ENCODE peak calls at places on chromosome 7, in five cellular contexts. I is K562, G is H1, P is A549, F is HepG2. A is an unnamed sample.

GRCh38 chr7:14156436-14156835 is 167.0 kb upstream of the ETV1 start:
- DNase-seq in I (no peak), G (no peak), P (no peak), F (no peak), A (no peak)

GRCh38 chr7:103113164-103113563 is 35.7 kb downstream of the NAPEPLD start:
- DNase-seq in I (no peak), G (no peak), P (peak; percentile 27), F (no peak), A (peak; percentile 93)

GRCh38 chr7:134993877-134994456 is 7.7 kb downstream of the AGBL3 start:
- DNase-seq in I (no peak), G (no peak), P (no peak), F (no peak), A (no peak)

GRCh38 chr7:54917613-54918406 is 101.0 kb upstream of the EGFR start:
- DNase-seq in I (no peak), G (no peak), P (no peak), F (peak; percentile 15), A (no peak)

GRCh38 chr7:35257251-35258124 is 3.6 kb upstream of the TBX20 start:
- DNase-seq in I (no peak), G (peak; percentile 69), P (no peak), F (no peak), A (no peak)

GRCh38 chr7:134941947-134942346 is 44.4 kb upstream of the AGBL3 start:
- DNase-seq in I (no peak), G (no peak), P (no peak), F (no peak), A (no peak)

GRCh38 chr7:50371551-50372021 is 67.1 kb downstream of the IKZF1 start:
- DNase-seq in I (no peak), G (no peak), P (no peak), F (no peak), A (no peak)

GRCh38 chr7:158728911-158729645 is 24.5 kb upstream of the NCAPG2 start:
- DNase-seq in I (no peak), G (peak; percentile 39), P (no peak), F (no peak), A (no peak)

GRCh38 chr7:135147341-135147898 is 452 bp upstream of the TMEM140 start:
- DNase-seq in I (peak; percentile 14), G (no peak), P (no peak), F (no peak), A (peak; percentile 37)

GRCh38 chr7:105389090-105389650 is 449 bp upstream of the SRPK2 start:
- DNase-seq in I (no peak), G (peak; percentile 74), P (peak; percentile 77), F (peak; percentile 55), A (peak; percentile 40)

GRCh38 chr7:32298403-32299132 is 191.6 kb downstream of the LSM5 start:
- DNase-seq in I (no peak), G (peak; percentile 68), P (no peak), F (no peak), A (no peak)

GRCh38 chr7:12729112-12729511 is 41.7 kb downstream of the ARL4A start:
- DNase-seq in I (peak; percentile 82), G (peak; percentile 57), P (no peak), F (peak; percentile 18), A (peak; percentile 15)

GRCh38 chr7:641269-641671 is 85.2 kb upstream of the DNAAF5 start:
- DNase-seq in I (peak; percentile 53), G (no peak), P (peak; percentile 61), F (no peak), A (no peak)

GRCh38 chr7:114088541-114088940 is 169.7 kb upstream of the PPP1R3A start:
- DNase-seq in I (no peak), G (no peak), P (no peak), F (no peak), A (no peak)

GRCh38 chr7:151875862-151876111 is 1.1 kb downstream of the PRKAG2 start:
- DNase-seq in I (peak; percentile 46), G (no peak), P (peak; percentile 54), F (no peak), A (no peak)

GRCh38 chr7:100407285-100408180 is 21.0 kb downstream of the ZCWPW1 start:
- DNase-seq in I (peak; percentile 80), G (peak; percentile 51), P (peak; percentile 72), F (peak; percentile 44), A (peak; percentile 81)

GRCh38 chr7:100943693-100944092 is 5.6 kb upstream of the MUC3A start:
- DNase-seq in I (no peak), G (no peak), P (no peak), F (no peak), A (no peak)

GRCh38 chr7:68888971-68889385 is 709.3 kb upstream of the AUTS2 start:
- DNase-seq in I (no peak), G (no peak), P (no peak), F (no peak), A (no peak)

GRCh38 chr7:108461855-108462254 is 5.6 kb upstream of the NRCAM start:
- DNase-seq in I (no peak), G (no peak), P (no peak), F (no peak), A (no peak)

GRCh38 chr7:91567111-91568012 is 303.1 kb downstream of the FZD1 start:
- DNase-seq in I (no peak), G (no peak), P (no peak), F (peak; percentile 11), A (no peak)

GRCh38 chr7:25101817-25102216 is 23.2 kb downstream of the CYCS start:
- DNase-seq in I (no peak), G (no peak), P (no peak), F (no peak), A (no peak)

GRCh38 chr7:80275192-80275605 is 140.6 kb downstream of the GNAI1 start:
- DNase-seq in I (no peak), G (no peak), P (no peak), F (no peak), A (no peak)

GRCh38 chr7:16233519-16233918 is 187.8 kb downstream of the CRPPA start:
- DNase-seq in I (no peak), G (no peak), P (no peak), F (no peak), A (no peak)

GRCh38 chr7:101688995-101689907 is 60.2 kb upstream of the MYL10 start:
- DNase-seq in I (no peak), G (no peak), P (no peak), F (no peak), A (no peak)

GRCh38 chr7:8700076-8700624 is 266.7 kb downstream of the NXPH1 start:
- DNase-seq in I (no peak), G (no peak), P (no peak), F (no peak), A (no peak)

GRCh38 chr7:150383710-150384397 is 4.7 kb downstream of the ZNF775 start:
- DNase-seq in I (no peak), G (peak; percentile 92), P (no peak), F (peak; percentile 98), A (no peak)

GRCh38 chr7:100000239-100000638 is 15.2 kb upstream of the ZKSCAN1 start:
- DNase-seq in I (no peak), G (no peak), P (no peak), F (no peak), A (no peak)

DNA sequence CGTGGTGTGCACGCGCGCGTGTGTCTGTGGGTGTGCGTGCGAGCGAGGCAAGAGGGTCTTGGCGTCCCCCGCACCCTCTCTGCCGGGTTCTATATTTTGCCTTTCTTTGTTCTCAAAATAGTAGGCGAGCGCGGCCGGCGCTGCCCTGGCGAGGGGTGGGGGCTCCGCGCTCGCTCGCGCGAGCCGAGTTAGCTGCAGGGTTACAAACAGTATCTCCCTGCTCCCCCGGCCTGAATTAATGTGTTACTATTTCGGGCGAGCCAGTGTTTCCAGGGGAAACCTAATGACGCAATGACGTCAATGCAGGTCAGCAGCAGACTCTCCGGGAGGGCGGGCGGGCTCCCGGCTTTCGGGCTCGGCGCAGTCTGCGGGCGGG is 73.8 kb upstream of the LEP start:
- DNase-seq in I (peak; percentile 55), G (no peak), P (peak; percentile 60), F (no peak), A (peak; percentile 75)
- TF ChIP-seq RFX5 in I (no peak), G (no peak), P (no peak), F (no peak), A (no peak)

DNA sequence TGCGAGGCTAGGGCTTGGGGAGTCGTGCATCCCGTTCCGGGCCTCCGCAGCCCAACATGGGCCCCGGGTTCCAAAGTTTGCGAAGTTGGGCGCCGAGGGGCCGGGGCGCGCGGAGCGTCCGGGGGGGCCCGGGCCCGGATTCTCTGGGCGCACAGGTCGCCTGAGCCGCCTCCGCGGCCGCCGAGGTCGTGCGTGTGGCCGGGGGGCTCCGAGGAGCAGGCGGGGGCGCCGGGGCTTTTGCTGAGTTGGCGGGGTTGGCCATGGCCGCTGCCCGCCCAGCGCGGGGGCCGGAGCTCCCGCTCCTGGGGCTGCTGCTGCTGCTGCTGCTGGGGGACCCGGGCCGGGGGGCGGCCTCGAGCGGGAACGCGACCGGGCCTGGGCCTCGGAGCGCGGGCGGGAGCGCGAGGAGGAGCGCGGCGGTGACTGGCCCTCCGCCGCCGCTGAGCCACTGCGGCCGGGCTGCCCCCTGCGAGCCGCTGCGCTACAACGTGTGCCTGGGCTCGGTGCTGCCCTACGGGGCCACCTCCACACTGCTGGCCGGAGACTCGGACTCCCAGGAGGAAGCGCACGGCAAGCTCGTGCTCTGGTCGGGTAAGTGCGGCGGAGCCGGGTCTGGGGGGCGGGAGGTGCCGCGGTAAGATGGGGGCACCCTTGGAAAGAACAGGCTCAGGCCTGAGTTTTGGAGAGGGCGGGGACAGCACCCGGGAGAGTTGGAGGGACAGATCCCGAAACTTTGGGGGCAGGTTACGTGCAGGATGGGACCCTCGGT is 643 bp downstream of the SMO start:
- DNase-seq in I (no peak), G (peak; percentile 72), P (peak; percentile 17), F (no peak), A (peak; percentile 27)
- TF ChIP-seq MAFK in I (no peak), G (no peak), P (peak; percentile 77), F (no peak), A (peak; percentile 13)

DNA sequence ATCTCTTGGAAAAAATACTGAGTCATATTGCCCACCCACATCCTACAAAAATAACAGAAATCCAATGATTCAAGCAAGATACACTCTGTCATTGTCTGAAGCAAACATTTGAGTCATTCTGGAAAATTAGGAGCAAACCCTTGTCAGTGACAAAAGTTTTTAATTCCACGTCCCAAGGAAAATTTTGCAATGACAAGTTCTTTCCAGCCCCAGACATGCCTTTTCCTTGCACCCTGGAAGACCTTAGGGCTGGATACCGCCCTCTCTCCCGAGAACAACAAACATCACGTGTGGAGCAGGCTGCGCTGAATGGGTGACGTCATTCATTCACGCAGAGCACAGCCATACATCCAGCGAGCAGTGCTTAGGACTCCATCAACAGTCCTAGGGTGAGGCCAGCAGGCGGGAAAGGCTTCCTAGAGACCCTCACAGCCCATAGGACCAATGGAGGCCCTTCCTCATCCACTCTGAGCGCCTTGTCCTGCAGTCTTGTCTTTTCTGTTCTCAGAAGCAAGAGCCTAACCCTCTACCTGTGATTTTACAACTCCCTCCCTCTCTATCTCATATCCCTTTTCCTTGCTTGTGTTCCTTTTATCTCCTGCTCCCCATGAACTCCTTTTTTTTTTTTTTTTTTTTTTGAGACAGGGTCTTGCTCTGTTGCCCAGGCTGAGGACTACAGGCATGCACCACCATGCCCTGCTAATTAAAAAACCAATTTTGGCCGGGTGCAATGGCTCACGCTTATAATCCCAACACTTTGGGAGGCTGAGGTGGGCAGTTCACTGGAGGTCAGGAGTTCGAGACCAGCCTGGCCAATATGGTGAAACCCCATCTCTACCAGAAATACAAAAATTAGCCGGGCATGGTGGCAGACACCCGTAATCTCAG is 23.6 kb upstream of the KDM7A start:
- DNase-seq in I (peak; percentile 77), G (no peak), P (peak; percentile 81), F (peak; percentile 47), A (peak; percentile 35)
- TF ChIP-seq RFX5 in I (no peak), G (no peak), P (no peak), F (no peak), A (no peak)

GRCh38 chr7:122033641-122034040 is 110.4 kb downstream of the AASS start:
- DNase-seq in I (no peak), G (no peak), P (no peak), F (no peak), A (no peak)

GRCh38 chr7:122040147-122040546 is 103.9 kb downstream of the AASS start:
- DNase-seq in I (no peak), G (no peak), P (no peak), F (no peak), A (no peak)

GRCh38 chr7:122038904-122039303 is 105.1 kb downstream of the AASS start:
- DNase-seq in I (no peak), G (no peak), P (no peak), F (no peak), A (peak; percentile 4)
- TF ChIP-seq MAFK in I (no peak), G (no peak), P (no peak), F (no peak), A (no peak)